ENCODE peak calls at places on chromosomes 16 and 17, in six cellular contexts. One of them, this sample, is unnamed.

GRCh38 chr17:48715496-48716399 is 6.6 kb downstream of the PRAC1 start:
- DNase-seq in transverse colon: no peak
- DNase-seq in heart left ventricle: no peak
- DNase-seq in esophagus squamous epithelium: no peak
- DNase-seq in testis: no peak
- DNase-seq in A549: no peak
- DNase-seq in this sample: no peak

GRCh38 chr17:82319619-82320062 is 2.2 kb upstream of the CD7 start:
- DNase-seq in transverse colon: no peak
- DNase-seq in heart left ventricle: no peak
- DNase-seq in esophagus squamous epithelium: no peak
- DNase-seq in testis: no peak
- DNase-seq in A549: no peak
- DNase-seq in this sample: no peak

GRCh38 chr17:73266796-73267195 is 5.1 kb upstream of the CPSF4L start:
- DNase-seq in transverse colon: no peak
- DNase-seq in heart left ventricle: no peak
- DNase-seq in esophagus squamous epithelium: no peak
- DNase-seq in testis: peak; percentile 55
- DNase-seq in A549: no peak
- DNase-seq in this sample: no peak

GRCh38 chr17:81489012-81489968 is 23.3 kb downstream of the ACTG1 start:
- DNase-seq in transverse colon: no peak
- DNase-seq in heart left ventricle: no peak
- DNase-seq in esophagus squamous epithelium: no peak
- DNase-seq in testis: no peak
- DNase-seq in A549: no peak
- DNase-seq in this sample: no peak

GRCh38 chr17:82006468-82007227 is 16.0 kb downstream of the CENPX start:
- DNase-seq in transverse colon: no peak
- DNase-seq in heart left ventricle: peak; percentile 73
- DNase-seq in esophagus squamous epithelium: no peak
- DNase-seq in testis: no peak
- DNase-seq in A549: no peak
- DNase-seq in this sample: no peak

GRCh38 chr16:35146723-35147458 is 1687.5 kb downstream of the TP53TG3F start:
- DNase-seq in transverse colon: no peak
- DNase-seq in heart left ventricle: no peak
- DNase-seq in esophagus squamous epithelium: no peak
- DNase-seq in testis: no peak
- DNase-seq in A549: no peak
- DNase-seq in this sample: no peak

GRCh38 chr17:61321344-61321743 is 78.3 kb upstream of the TBX2 start:
- DNase-seq in transverse colon: no peak
- DNase-seq in heart left ventricle: no peak
- DNase-seq in esophagus squamous epithelium: no peak
- DNase-seq in testis: no peak
- DNase-seq in A549: no peak
- DNase-seq in this sample: no peak

GRCh38 chr16:49542391-49542891 is 168.8 kb downstream of the C16orf78 start:
- DNase-seq in transverse colon: no peak
- DNase-seq in heart left ventricle: peak; percentile 45
- DNase-seq in esophagus squamous epithelium: no peak
- DNase-seq in testis: no peak
- DNase-seq in A549: no peak
- DNase-seq in this sample: peak; percentile 79

GRCh38 chr17:79691931-79692330 is 38.8 kb upstream of the ENPP7 start:
- DNase-seq in transverse colon: no peak
- DNase-seq in heart left ventricle: no peak
- DNase-seq in esophagus squamous epithelium: no peak
- DNase-seq in testis: peak; percentile 60
- DNase-seq in A549: no peak
- DNase-seq in this sample: no peak

GRCh38 chr17:57327176-57327970 is 71.0 kb downstream of the MSI2 start:
- DNase-seq in transverse colon: no peak
- DNase-seq in heart left ventricle: no peak
- DNase-seq in esophagus squamous epithelium: no peak
- DNase-seq in testis: no peak
- DNase-seq in A549: no peak
- DNase-seq in this sample: peak; percentile 41

GRCh38 chr17:43367588-43368242 is 31.1 kb upstream of the ARL4D start:
- DNase-seq in transverse colon: no peak
- DNase-seq in heart left ventricle: no peak
- DNase-seq in esophagus squamous epithelium: no peak
- DNase-seq in testis: no peak
- DNase-seq in A549: peak; percentile 92
- DNase-seq in this sample: no peak

GRCh38 chr16:68490829-68491575 is 42.7 kb upstream of the SMPD3 start:
- DNase-seq in transverse colon: peak; percentile 80
- DNase-seq in heart left ventricle: no peak
- DNase-seq in esophagus squamous epithelium: no peak
- DNase-seq in testis: no peak
- DNase-seq in A549: peak; percentile 27
- DNase-seq in this sample: no peak

GRCh38 chr17:55334285-55334684 is 69.5 kb downstream of the HLF start:
- DNase-seq in transverse colon: no peak
- DNase-seq in heart left ventricle: no peak
- DNase-seq in esophagus squamous epithelium: no peak
- DNase-seq in testis: no peak
- DNase-seq in A549: peak; percentile 16
- DNase-seq in this sample: no peak

GRCh38 chr17:75565618-75566017 is 22.0 kb upstream of the MYO15B start:
- DNase-seq in transverse colon: no peak
- DNase-seq in heart left ventricle: no peak
- DNase-seq in esophagus squamous epithelium: no peak
- DNase-seq in testis: no peak
- DNase-seq in A549: no peak
- DNase-seq in this sample: no peak

GRCh38 chr16:73047221-73047535 is 750 bp downstream of the ZFHX3 start:
- DNase-seq in transverse colon: no peak
- DNase-seq in heart left ventricle: no peak
- DNase-seq in esophagus squamous epithelium: no peak
- DNase-seq in testis: no peak
- DNase-seq in A549: no peak
- DNase-seq in this sample: no peak

GRCh38 chr16:30893082-30893743 is 664 bp downstream of the BCL7C start:
- DNase-seq in transverse colon: no peak
- DNase-seq in heart left ventricle: no peak
- DNase-seq in esophagus squamous epithelium: no peak
- DNase-seq in testis: no peak
- DNase-seq in A549: no peak
- DNase-seq in this sample: no peak

GRCh38 chr17:64694207-64694606 is 32.1 kb upstream of the SMURF2 start:
- DNase-seq in transverse colon: peak; percentile 71
- DNase-seq in heart left ventricle: peak; percentile 89
- DNase-seq in esophagus squamous epithelium: no peak
- DNase-seq in testis: peak; percentile 89
- DNase-seq in A549: peak; percentile 87
- DNase-seq in this sample: peak; percentile 69

GRCh38 chr16:47204736-47205499 is 61.2 kb upstream of the NETO2 start:
- DNase-seq in transverse colon: no peak
- DNase-seq in heart left ventricle: no peak
- DNase-seq in esophagus squamous epithelium: no peak
- DNase-seq in testis: no peak
- DNase-seq in A549: peak; percentile 5
- DNase-seq in this sample: no peak

GRCh38 chr16:22098538-22099255 is 6.4 kb downstream of the VWA3A start:
- DNase-seq in transverse colon: no peak
- DNase-seq in heart left ventricle: no peak
- DNase-seq in esophagus squamous epithelium: no peak
- DNase-seq in testis: no peak
- DNase-seq in A549: peak; percentile 66
- DNase-seq in this sample: no peak

GRCh38 chr16:17416461-17417221 is 54.1 kb downstream of the XYLT1 start:
- DNase-seq in transverse colon: peak; percentile 60
- DNase-seq in heart left ventricle: peak; percentile 38
- DNase-seq in esophagus squamous epithelium: no peak
- DNase-seq in testis: peak; percentile 34
- DNase-seq in A549: no peak
- DNase-seq in this sample: no peak

DNA sequence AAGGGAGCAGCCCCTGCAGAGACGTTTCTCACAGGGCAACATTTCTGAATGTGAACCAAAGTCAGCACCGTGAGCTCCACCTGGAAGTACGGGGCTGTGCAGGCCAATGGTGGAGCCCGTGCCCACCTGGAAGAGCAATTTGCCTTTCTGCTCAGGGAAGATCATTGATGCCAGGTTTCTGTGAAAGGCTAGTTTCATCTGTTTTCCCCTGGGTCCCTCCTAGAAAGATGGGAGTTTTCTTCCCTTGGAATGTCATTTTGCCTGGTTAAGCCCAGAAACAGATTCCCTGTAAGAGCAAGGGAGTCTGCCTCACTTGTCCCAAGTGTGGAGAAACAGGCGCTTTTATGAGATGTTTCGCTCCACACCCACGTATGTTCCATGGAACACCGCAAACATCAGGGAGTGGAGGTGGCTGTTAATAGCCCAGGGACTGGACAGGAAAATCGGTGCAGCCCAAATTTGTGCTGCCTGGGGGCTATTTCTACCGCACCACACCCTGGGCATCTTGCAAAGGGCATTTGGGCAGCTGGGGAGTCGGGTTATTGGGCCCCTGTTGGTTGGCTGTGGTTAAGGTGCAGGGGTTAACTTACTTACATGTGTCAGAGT is 2.6 kb downstream of the SLC6A4 start:
- DNase-seq in transverse colon: no peak
- DNase-seq in heart left ventricle: no peak
- DNase-seq in esophagus squamous epithelium: no peak
- DNase-seq in testis: no peak
- DNase-seq in A549: no peak
- DNase-seq in this sample: no peak
- H3K4me3 ChIP-seq in transverse colon: no peak overlapping the region
- H3K4me3 ChIP-seq in heart left ventricle: no peak overlapping the region
- H3K4me3 ChIP-seq in esophagus squamous epithelium: no peak overlapping the region
- H3K4me3 ChIP-seq in testis: no peak overlapping the region
- H3K4me3 ChIP-seq in A549: no peak overlapping the region
- H3K4me3 ChIP-seq in this sample: no peak overlapping the region

GRCh38 chr17:7856081-7856791 is 1.1 kb downstream of the NAA38 start:
- DNase-seq in transverse colon: peak; percentile 80
- DNase-seq in heart left ventricle: peak; percentile 89
- DNase-seq in esophagus squamous epithelium: no peak
- DNase-seq in testis: peak; percentile 50
- DNase-seq in A549: no peak
- DNase-seq in this sample: no peak

GRCh38 chr17:7855643-7856080 is 796 bp downstream of the TMEM88 start:
- DNase-seq in transverse colon: no peak
- DNase-seq in heart left ventricle: peak; percentile 59
- DNase-seq in esophagus squamous epithelium: no peak
- DNase-seq in testis: no peak
- DNase-seq in A549: no peak
- DNase-seq in this sample: no peak

GRCh38 chr17:7857724-7858486 is at the start of gene CYB5D1:
- DNase-seq in transverse colon: peak; percentile 93
- DNase-seq in heart left ventricle: peak; percentile 93
- DNase-seq in esophagus squamous epithelium: peak; percentile 80
- DNase-seq in testis: peak; percentile 97
- DNase-seq in A549: peak; percentile 98
- DNase-seq in this sample: peak; percentile 94

GRCh38 chr17:7858487-7858832 is 657 bp downstream of the CYB5D1 start:
- DNase-seq in transverse colon: peak; percentile 53
- DNase-seq in heart left ventricle: no peak
- DNase-seq in esophagus squamous epithelium: no peak
- DNase-seq in testis: peak; percentile 57
- DNase-seq in A549: peak; percentile 69
- DNase-seq in this sample: no peak

DNA sequence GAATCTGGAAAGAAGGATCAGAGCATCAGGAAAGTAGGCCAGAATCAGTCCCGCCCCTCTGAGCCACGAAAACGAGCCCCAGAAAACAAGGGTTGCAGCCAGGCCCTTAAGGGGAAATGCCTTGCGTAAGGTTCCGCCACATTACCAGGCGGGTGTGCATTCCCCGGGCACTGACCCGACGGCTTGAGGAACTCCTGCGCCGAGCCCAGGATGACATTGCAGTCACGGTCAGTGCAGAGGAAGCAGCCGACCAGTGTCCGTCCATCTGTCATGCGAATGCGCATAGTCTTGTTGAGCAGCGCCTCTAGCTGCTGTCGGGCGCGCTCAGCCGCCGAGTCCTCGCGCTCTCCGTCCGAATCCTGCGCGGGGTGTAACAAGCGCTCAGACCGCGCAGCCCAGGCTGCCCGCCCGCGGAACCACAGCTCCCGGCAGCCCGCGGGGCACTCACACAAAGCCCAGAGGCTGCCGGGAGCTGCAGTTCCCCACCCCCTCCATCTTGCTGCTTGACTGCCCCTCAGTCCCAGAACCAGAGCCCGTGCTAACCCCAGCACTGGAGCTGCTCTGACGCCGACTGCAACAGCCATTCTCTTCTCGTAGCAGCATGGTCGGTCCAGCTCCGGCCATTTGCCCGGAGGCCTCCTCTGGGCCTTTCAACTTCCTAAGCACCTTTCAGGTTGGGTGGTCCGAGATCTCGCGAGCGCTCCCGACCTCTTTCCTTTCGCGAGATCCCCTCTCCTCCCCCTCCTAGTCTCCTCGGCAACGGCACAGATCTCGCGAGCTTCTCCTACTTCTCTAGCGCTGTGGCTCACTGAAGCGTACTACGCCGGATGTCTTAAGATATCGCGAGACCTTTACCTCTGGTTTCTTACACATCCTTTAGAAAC is at the start of gene NAA38:
- DNase-seq in transverse colon: peak; percentile 97
- DNase-seq in heart left ventricle: peak; percentile 97
- DNase-seq in esophagus squamous epithelium: peak; percentile 90
- DNase-seq in testis: peak; percentile 99
- DNase-seq in A549: peak; percentile 100
- DNase-seq in this sample: peak; percentile 98
- TF ChIP-seq POLR2A in transverse colon: peak; percentile 73
- TF ChIP-seq POLR2A in heart left ventricle: peak; percentile 32
- TF ChIP-seq POLR2A in esophagus squamous epithelium: peak; percentile 68
- TF ChIP-seq POLR2A in testis: no peak
- TF ChIP-seq POLR2A in A549: peak; percentile 55
- TF ChIP-seq POLR2A in this sample: peak; percentile 48

DNA sequence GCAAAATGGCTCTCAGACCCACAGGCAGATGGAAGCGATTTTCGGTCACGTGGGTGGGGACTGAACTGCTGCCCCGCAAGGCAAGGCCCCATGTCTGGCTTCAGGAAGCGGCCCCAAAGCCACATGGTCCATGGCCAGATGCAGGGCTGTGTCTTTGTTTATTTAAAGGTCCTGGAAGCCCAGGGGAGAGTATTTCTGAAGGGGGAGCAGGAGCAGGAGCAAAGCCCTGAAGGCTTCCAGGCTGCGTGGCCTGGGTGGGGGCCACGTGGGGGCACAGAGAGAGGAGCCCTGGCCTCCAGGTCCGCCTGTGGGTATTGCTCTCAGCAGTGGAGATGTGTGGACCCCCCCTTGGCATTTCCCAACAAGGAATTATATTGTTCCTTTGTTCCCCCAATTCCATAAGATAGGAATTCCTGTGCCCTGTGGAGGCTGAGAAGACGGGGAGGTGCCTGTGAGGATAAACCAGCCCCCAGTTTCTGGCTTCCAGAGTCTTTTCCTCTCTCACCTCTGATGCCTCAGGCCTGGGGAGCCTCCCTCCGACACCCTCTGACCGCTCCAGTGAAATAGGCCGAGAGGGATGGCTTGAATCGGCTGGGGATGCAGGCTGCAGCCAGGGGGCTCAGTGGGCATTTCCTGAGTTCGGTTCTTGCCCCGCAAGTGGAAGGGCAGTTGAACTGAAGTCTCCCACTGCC is 339.2 kb downstream of the SEC14L1 start:
- DNase-seq in transverse colon: no peak
- DNase-seq in heart left ventricle: no peak
- DNase-seq in esophagus squamous epithelium: no peak
- DNase-seq in testis: no peak
- DNase-seq in A549: no peak
- DNase-seq in this sample: no peak
- TF ChIP-seq CTCF in transverse colon: no peak
- TF ChIP-seq CTCF in heart left ventricle: no peak
- TF ChIP-seq CTCF in esophagus squamous epithelium: no peak
- TF ChIP-seq CTCF in testis: no peak
- TF ChIP-seq CTCF in A549: no peak
- TF ChIP-seq CTCF in this sample: no peak

GRCh38 chr17:14297161-14297851 is 3.6 kb upstream of the HS3ST3B1 start:
- DNase-seq in transverse colon: no peak
- DNase-seq in heart left ventricle: peak; percentile 40
- DNase-seq in esophagus squamous epithelium: no peak
- DNase-seq in testis: no peak
- DNase-seq in A549: peak; percentile 29
- DNase-seq in this sample: no peak
- H3K4me3 ChIP-seq in transverse colon: no peak overlapping the region
- H3K4me3 ChIP-seq in heart left ventricle: no peak overlapping the region
- H3K4me3 ChIP-seq in esophagus squamous epithelium: peak overlapping the region; percentile 64
- H3K4me3 ChIP-seq in testis: peak overlapping the region; percentile 24
- H3K4me3 ChIP-seq in A549: peak overlapping the region; percentile 54
- H3K4me3 ChIP-seq in this sample: peak overlapping the region; percentile 46